ENCODE peak calls at places on chromosome 2, in seven cellular contexts. L is IMR-90, U is Peyer's patch, H is transverse colon, S is tibial nerve, J is HCT116, Y is NB4. A is an unnamed sample.

GRCh38 chr2:182937864-182938263 is 71.4 kb upstream of the FRZB start:
- DNase-seq in U (no peak), L (no peak), Y (no peak), H (no peak), S (no peak), J (no peak), A (no peak)

GRCh38 chr2:69798909-69799526 is 30.4 kb upstream of the GMCL1 start:
- DNase-seq in L (peak; percentile 84), S (no peak), U (peak; percentile 60), J (no peak), H (no peak), Y (no peak), A (peak; percentile 36)

GRCh38 chr2:84776011-84776410 is 104.9 kb downstream of the TRABD2A start:
- DNase-seq in S (no peak), J (no peak), U (no peak), H (no peak), L (peak; percentile 26), Y (no peak), A (no peak)

GRCh38 chr2:238868067-238868524 is 20.2 kb downstream of the TWIST2 start:
- DNase-seq in L (no peak), U (no peak), S (no peak), H (no peak), Y (no peak), J (no peak), A (peak; percentile 69)

GRCh38 chr2:206480161-206480560 is 36.8 kb downstream of the ADAM23 start:
- DNase-seq in Y (no peak), J (no peak), L (peak; percentile 55), H (no peak), U (no peak), S (no peak), A (no peak)

GRCh38 chr2:137262600-137262999 is 497.3 kb downstream of the THSD7B start:
- DNase-seq in S (no peak), U (no peak), H (no peak), J (no peak), Y (no peak), L (no peak), A (no peak)

GRCh38 chr2:28270456-28271146 is 122.1 kb upstream of the FOSL2 start:
- DNase-seq in J (no peak), Y (no peak), S (no peak), L (no peak), U (no peak), H (no peak), A (no peak)

GRCh38 chr2:121333834-121334558 is 49.0 kb upstream of the TFCP2L1 start:
- DNase-seq in Y (no peak), H (no peak), U (peak; percentile 38), J (no peak), S (no peak), L (no peak), A (no peak)

GRCh38 chr2:96329416-96329815 is 4.3 kb downstream of the ITPRIPL1 start:
- DNase-seq in J (no peak), U (peak; percentile 13), H (no peak), L (peak; percentile 48), Y (no peak), S (no peak), A (no peak)

GRCh38 chr2:98518106-98518505 is 73.4 kb downstream of the INPP4A start:
- DNase-seq in J (no peak), H (peak; percentile 47), L (no peak), U (peak; percentile 64), S (no peak), Y (peak; percentile 71), A (no peak)

GRCh38 chr2:159489476-159489875 is 126.9 kb downstream of the BAZ2B start:
- DNase-seq in J (no peak), H (no peak), L (no peak), Y (no peak), U (no peak), S (no peak), A (no peak)

GRCh38 chr2:159484537-159484936 is 131.8 kb downstream of the BAZ2B start:
- DNase-seq in Y (no peak), H (no peak), S (no peak), U (no peak), J (no peak), L (no peak), A (no peak)
- H3K4me3 ChIP-seq in Y (no peak overlapping the region), H (no peak overlapping the region), S (no peak overlapping the region), U (no peak overlapping the region), J (no peak overlapping the region), L (no peak overlapping the region), A (no peak overlapping the region)

GRCh38 chr2:104736026-104736425 is 117.9 kb upstream of the POU3F3 start:
- DNase-seq in U (no peak), Y (no peak), H (no peak), L (no peak), S (no peak), J (no peak), A (no peak)

GRCh38 chr2:104734937-104735586 is 118.9 kb upstream of the POU3F3 start:
- DNase-seq in S (no peak), U (no peak), L (no peak), H (no peak), Y (peak; percentile 71), J (no peak), A (no peak)

GRCh38 chr2:104733544-104733943 is 120.4 kb upstream of the POU3F3 start:
- DNase-seq in S (no peak), J (peak; percentile 36), H (peak; percentile 10), L (no peak), Y (peak; percentile 42), U (peak; percentile 48), A (no peak)
- TF ChIP-seq CTCF in S (no peak), J (peak; percentile 71), H (peak; percentile 17), L (no peak), Y (peak; percentile 61), U (peak; percentile 19), A (no peak)

DNA sequence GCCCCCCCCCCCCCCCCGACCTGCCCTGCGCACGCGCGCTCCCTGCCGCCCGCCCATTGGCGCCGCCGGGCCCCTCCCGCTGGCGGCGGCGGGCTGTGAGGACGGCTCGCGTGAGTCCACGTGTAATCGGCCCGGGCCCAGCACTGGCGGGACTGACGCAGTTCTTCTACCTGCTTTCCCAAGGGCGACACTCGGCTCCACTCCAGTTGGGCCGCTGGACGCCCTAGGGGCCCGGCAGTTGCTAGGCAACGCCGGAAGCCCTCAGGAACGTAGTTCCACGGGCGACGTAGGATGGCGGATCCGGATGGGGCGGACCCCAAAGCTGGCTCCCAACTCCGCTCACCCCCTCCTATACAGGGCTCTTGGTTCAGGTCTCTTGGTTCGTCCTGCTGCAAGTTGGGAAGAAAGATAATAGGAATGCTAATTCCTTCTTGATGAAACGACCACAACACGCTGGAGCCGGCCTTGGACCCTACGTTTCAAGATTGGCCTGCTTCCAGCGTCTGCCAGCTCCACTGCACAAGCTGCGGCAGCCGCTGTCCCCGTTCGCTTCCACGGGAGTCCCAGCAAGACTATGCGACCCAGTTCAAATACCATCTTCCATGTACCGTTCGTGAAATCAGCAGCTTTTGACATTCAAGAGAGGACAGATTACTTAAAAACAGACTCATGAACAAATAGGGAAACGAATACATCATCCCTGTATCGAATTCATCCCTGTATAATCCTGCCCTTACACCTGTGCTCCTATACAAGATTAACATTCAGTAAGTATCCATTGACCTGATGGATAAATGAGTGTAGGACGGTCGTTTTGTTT is 415 bp upstream of the MCFD2 start:
- DNase-seq in L (peak; percentile 91), J (peak; percentile 88), H (peak; percentile 89), U (peak; percentile 91), Y (peak; percentile 94), S (peak; percentile 79), A (peak; percentile 91)
- TF ChIP-seq POLR2A in L (peak; percentile 39), J (peak; percentile 49), H (peak; percentile 65), U (peak; percentile 79), Y (peak; percentile 42), S (peak; percentile 72), A (peak; percentile 76)

GRCh38 chr2:235949567-235950472 is 218.4 kb downstream of the GBX2 start:
- DNase-seq in L (no peak), H (no peak), Y (no peak), S (no peak), U (no peak), J (no peak), A (no peak)
- H3K4me3 ChIP-seq in L (no peak overlapping the region), H (no peak overlapping the region), Y (no peak overlapping the region), S (peak overlapping the region; percentile 11), U (no peak overlapping the region), J (no peak overlapping the region), A (no peak overlapping the region)

GRCh38 chr2:13504808-13505207 is 788.1 kb downstream of the TRIB2 start:
- DNase-seq in H (no peak), S (no peak), U (no peak), L (no peak), J (no peak), Y (no peak), A (no peak)
- TF ChIP-seq CTCF in H (no peak), S (no peak), U (no peak), L (no peak), J (no peak), Y (no peak), A (no peak)

GRCh38 chr2:37672104-37672869 is 845 bp upstream of the CDC42EP3 start:
- DNase-seq in U (peak; percentile 83), H (peak; percentile 83), S (peak; percentile 67), Y (peak; percentile 98), L (peak; percentile 88), J (peak; percentile 81), A (peak; percentile 81)
- TF ChIP-seq POLR2A in U (peak; percentile 25), H (no peak), S (peak; percentile 19), Y (no peak), L (no peak), J (no peak), A (peak; percentile 61)

GRCh38 chr2:241272298-241272721 is 43.2 kb downstream of the HDLBP start:
- DNase-seq in L (no peak), U (peak; percentile 61), H (peak; percentile 36), Y (peak; percentile 56), S (no peak), J (no peak), A (peak; percentile 44)

GRCh38 chr2:241272722-241273551 is 42.5 kb downstream of the HDLBP start:
- DNase-seq in L (peak; percentile 59), H (peak; percentile 76), J (no peak), U (peak; percentile 78), S (peak; percentile 57), Y (peak; percentile 61), A (peak; percentile 84)

GRCh38 chr2:241271641-241272297 is 43.7 kb downstream of the HDLBP start:
- DNase-seq in U (peak; percentile 91), Y (peak; percentile 79), H (peak; percentile 86), J (peak; percentile 38), S (peak; percentile 76), L (peak; percentile 79), A (peak; percentile 78)

GRCh38 chr2:241274127-241274526 is 41.3 kb downstream of the HDLBP start:
- DNase-seq in U (no peak), H (no peak), S (no peak), Y (no peak), L (no peak), J (no peak), A (no peak)

DNA sequence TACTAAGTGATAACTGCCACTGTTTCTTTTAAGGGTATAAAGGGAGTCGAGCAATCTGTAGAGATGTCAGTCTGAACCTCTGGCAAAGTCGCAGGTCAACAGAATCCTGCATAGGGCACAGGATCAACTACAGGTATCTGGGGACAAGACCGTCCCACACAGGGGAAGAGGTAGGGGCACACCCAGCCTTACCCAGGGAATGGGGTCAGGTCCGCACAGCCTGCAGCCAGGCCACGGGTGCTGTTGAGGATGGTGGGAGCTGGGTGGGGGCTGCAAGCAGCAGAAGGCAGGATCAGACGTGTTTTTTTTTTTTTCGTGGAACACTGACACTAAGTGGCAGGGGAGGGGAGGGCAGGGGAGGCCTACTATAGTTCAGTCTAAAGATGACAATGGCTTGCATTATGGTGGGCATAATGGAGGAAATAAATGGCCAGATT is 41.9 kb downstream of the HDLBP start:
- DNase-seq in L (no peak), J (no peak), S (no peak), Y (peak; percentile 24), U (no peak), H (no peak), A (no peak)
- H3K4me3 ChIP-seq in L (no peak overlapping the region), J (no peak overlapping the region), S (peak overlapping the region; percentile 88), Y (no peak overlapping the region), U (no peak overlapping the region), H (no peak overlapping the region), A (no peak overlapping the region)

GRCh38 chr2:1591978-1592907 is 152.1 kb downstream of the PXDN start:
- DNase-seq in U (peak; percentile 62), H (peak; percentile 84), L (peak; percentile 77), Y (peak; percentile 25), S (peak; percentile 57), J (peak; percentile 41), A (peak; percentile 85)
- TF ChIP-seq CTCF in U (peak; percentile 38), H (peak; percentile 72), L (peak; percentile 72), Y (peak; percentile 4), S (peak; percentile 89), J (peak; percentile 54), A (peak; percentile 88)

A was measured in uterus.